ENCODE peak calls at places on chromosomes 3 and 15, in ten cellular contexts. M is transverse colon, O is H1, T is sigmoid colon, Q is stomach, I is suprapubic skin, N is HepG2, F is SK-N-SH, Y is K562, X is upper lobe of left lung. V is an unnamed sample.

GRCh38 chr15:71888797-71889196 is 78.4 kb downstream of the NR2E3 start:
- DNase-seq in M (no peak), O (no peak), T (no peak), Q (no peak), I (no peak), N (no peak), F (no peak), Y (no peak), X (no peak), V (no peak)

GRCh38 chr15:50044406-50044805 is 74.6 kb downstream of the ATP8B4 start:
- DNase-seq in M (no peak), O (no peak), T (no peak), Q (no peak), I (no peak), N (no peak), F (no peak), Y (no peak), X (no peak), V (no peak)

GRCh38 chr15:27412413-27412812 is 441.4 kb downstream of the GABRG3 start:
- DNase-seq in M (no peak), O (no peak), T (no peak), Q (no peak), I (no peak), N (no peak), F (no peak), Y (no peak), X (no peak), V (no peak)

GRCh38 chr3:16884084-16884747 is 539 bp upstream of the PLCL2 start:
- DNase-seq in M (peak; percentile 79), O (peak; percentile 94), T (peak; percentile 77), Q (peak; percentile 58), I (peak; percentile 81), N (no peak), F (peak; percentile 95), Y (peak; percentile 38), X (peak; percentile 93), V (no peak)

GRCh38 chr15:68507447-68507846 is 71.3 kb upstream of the CORO2B start:
- DNase-seq in M (no peak), O (peak; percentile 19), T (no peak), Q (no peak), I (peak; percentile 7), N (no peak), F (no peak), Y (no peak), X (no peak), V (no peak)

GRCh38 chr3:36132214-36132613 is 248.1 kb upstream of the STAC start:
- DNase-seq in M (no peak), O (no peak), T (no peak), Q (no peak), I (no peak), N (no peak), F (no peak), Y (no peak), X (no peak), V (no peak)

GRCh38 chr15:71237456-71238188 is 122.4 kb downstream of the THSD4 start:
- DNase-seq in M (peak; percentile 88), O (no peak), T (no peak), Q (peak; percentile 65), I (no peak), N (peak; percentile 21), F (no peak), Y (peak; percentile 16), X (no peak), V (no peak)

GRCh38 chr3:24299801-24300626 is 194.6 kb downstream of the THRB start:
- DNase-seq in M (no peak), O (no peak), T (no peak), Q (no peak), I (no peak), N (no peak), F (no peak), Y (peak; percentile 23), X (no peak), V (no peak)

GRCh38 chr3:134619884-134620445 is 30.9 kb downstream of the KY start:
- DNase-seq in M (no peak), O (peak; percentile 26), T (no peak), Q (peak; percentile 11), I (no peak), N (no peak), F (no peak), Y (no peak), X (no peak), V (no peak)

GRCh38 chr15:65553691-65554090 is 23.4 kb downstream of the HACD3 start:
- DNase-seq in M (no peak), O (no peak), T (no peak), Q (no peak), I (no peak), N (no peak), F (no peak), Y (no peak), X (no peak), V (no peak)

GRCh38 chr3:14143271-14143605 is 18.4 kb downstream of the TMEM43 start:
- DNase-seq in M (no peak), O (no peak), T (no peak), Q (no peak), I (no peak), N (no peak), F (no peak), Y (no peak), X (no peak), V (no peak)
- H3K4me1 ChIP-seq in M (peaks cover 42% of the 10 kb centered on the region), O (peaks cover 3% of the 10 kb centered on the region), T (peaks cover 39% of the 10 kb centered on the region), Q (peaks cover 33% of the 10 kb centered on the region), I (peaks cover 51% of the 10 kb centered on the region), N (peaks cover 20% of the 10 kb centered on the region), F (peaks cover 27% of the 10 kb centered on the region), Y (peaks cover 14% of the 10 kb centered on the region), X (peaks cover 37% of the 10 kb centered on the region), V (peaks cover 52% of the 10 kb centered on the region)

GRCh38 chr15:91268510-91268909 is 168.5 kb downstream of the SV2B start:
- DNase-seq in M (no peak), O (peak; percentile 75), T (no peak), Q (no peak), I (no peak), N (no peak), F (peak; percentile 20), Y (peak; percentile 72), X (no peak), V (no peak)

GRCh38 chr15:91265431-91265940 is 165.4 kb downstream of the SV2B start:
- DNase-seq in M (no peak), O (no peak), T (no peak), Q (no peak), I (no peak), N (no peak), F (no peak), Y (no peak), X (no peak), V (no peak)

GRCh38 chr15:91264651-91265351 is 164.7 kb downstream of the SV2B start:
- DNase-seq in M (no peak), O (no peak), T (no peak), Q (no peak), I (no peak), N (no peak), F (no peak), Y (no peak), X (no peak), V (no peak)

GRCh38 chr15:91261345-91261744 is 161.3 kb downstream of the SV2B start:
- DNase-seq in M (no peak), O (no peak), T (no peak), Q (no peak), I (no peak), N (no peak), F (no peak), Y (no peak), X (no peak), V (no peak)

GRCh38 chr15:91263632-91264477 is 163.8 kb downstream of the SV2B start:
- DNase-seq in M (peak; percentile 28), O (no peak), T (peak; percentile 94), Q (no peak), I (peak; percentile 90), N (no peak), F (no peak), Y (no peak), X (no peak), V (peak; percentile 94)
- TF ChIP-seq POLR2AphosphoS5 in M (no peak), O (no peak), T (peak; percentile 46), Q (no peak), I (peak; percentile 57), N (no peak), F (no peak), Y (no peak), X (no peak), V (peak; percentile 85)

DNA sequence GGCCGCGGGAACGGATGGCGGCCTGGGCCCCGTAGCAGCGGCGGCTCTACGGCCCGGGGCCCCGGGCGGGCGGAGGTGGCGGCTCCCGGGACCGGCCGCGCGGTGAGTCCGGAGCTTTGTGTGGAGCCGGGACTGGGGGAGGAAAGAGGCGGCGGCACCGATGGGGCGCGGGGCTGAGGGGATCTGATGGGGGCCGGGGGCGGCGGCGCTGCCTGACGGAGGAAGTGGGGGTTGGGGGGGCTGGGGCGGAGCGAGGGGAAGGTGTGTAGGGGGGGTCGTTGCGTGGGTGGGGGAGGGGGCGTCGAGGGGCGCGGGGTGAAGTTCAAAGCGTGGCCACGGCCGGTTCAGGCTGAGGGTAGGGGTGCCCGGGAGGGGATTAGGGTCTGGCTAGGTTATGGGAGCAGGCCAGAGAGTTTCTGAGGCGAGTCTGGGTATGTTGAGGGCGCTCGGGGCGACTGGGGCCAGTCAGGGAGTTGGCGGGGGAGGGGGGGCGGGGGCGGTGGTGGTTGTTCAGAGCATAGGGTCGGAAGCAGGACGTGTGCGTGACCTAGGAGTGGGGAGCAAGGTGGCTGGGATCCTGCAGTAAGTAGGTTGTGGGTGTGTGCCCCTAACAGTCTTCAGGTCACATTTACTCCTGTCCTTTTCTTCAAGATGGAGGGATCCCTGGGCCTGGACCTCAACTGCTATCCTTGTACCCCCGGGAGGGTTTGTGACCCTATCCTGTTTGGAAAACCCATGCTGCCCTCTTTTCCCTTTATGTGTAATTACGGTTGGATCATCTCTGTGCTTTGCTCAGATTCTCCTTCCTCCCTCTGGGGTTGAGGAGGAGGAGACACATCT is 579 bp downstream of the ZNF609 start:
- DNase-seq in M (peak; percentile 28), O (peak; percentile 54), T (peak; percentile 72), Q (no peak), I (no peak), N (peak; percentile 66), F (peak; percentile 65), Y (peak; percentile 52), X (no peak), V (no peak)
- TF ChIP-seq EP300 in M (no peak), O (no peak), T (no peak), Q (no peak), I (no peak), N (no peak), F (no peak), Y (no peak), X (no peak), V (no peak)

GRCh38 chr3:71225285-71225684 is 358.2 kb downstream of the FOXP1 start:
- DNase-seq in M (no peak), O (no peak), T (no peak), Q (no peak), I (no peak), N (no peak), F (no peak), Y (no peak), X (no peak), V (no peak)

GRCh38 chr3:71228156-71228885 is 355.2 kb downstream of the FOXP1 start:
- DNase-seq in M (no peak), O (no peak), T (no peak), Q (no peak), I (no peak), N (no peak), F (no peak), Y (no peak), X (no peak), V (no peak)

GRCh38 chr3:71225951-71226564 is 357.5 kb downstream of the FOXP1 start:
- DNase-seq in M (no peak), O (no peak), T (no peak), Q (no peak), I (no peak), N (no peak), F (no peak), Y (no peak), X (no peak), V (no peak)

GRCh38 chr3:71227344-71227743 is 356.2 kb downstream of the FOXP1 start:
- DNase-seq in M (no peak), O (no peak), T (no peak), Q (no peak), I (no peak), N (no peak), F (no peak), Y (peak; percentile 65), X (no peak), V (no peak)

GRCh38 chr3:71226565-71227281 is 356.8 kb downstream of the FOXP1 start:
- DNase-seq in M (peak; percentile 19), O (no peak), T (no peak), Q (no peak), I (no peak), N (no peak), F (no peak), Y (peak; percentile 49), X (no peak), V (no peak)
- H3K4me1 ChIP-seq in M (peaks cover 25% of the 10 kb centered on the region), O (peaks cover 2% of the 10 kb centered on the region), T (peaks cover 48% of the 10 kb centered on the region), Q (no peaks in the 10 kb centered on the region), I (peaks cover 13% of the 10 kb centered on the region), N (peaks cover 14% of the 10 kb centered on the region), F (peaks cover 5% of the 10 kb centered on the region), Y (peaks cover 9% of the 10 kb centered on the region), X (peaks cover 5% of the 10 kb centered on the region), V (peaks cover 72% of the 10 kb centered on the region)